ENCODE peak calls at places on chromosomes 7 and 10, in ten cellular contexts. G, V, N, J, B, X, C, Y, R and K are unnamed samples.

GRCh38 chr7:167976-168791 is 24.2 kb upstream of the FAM20C start:
- DNase-seq in G (no peak), V (no peak), N (no peak), J (no peak), B (no peak), X (no peak), C (no peak), Y (no peak), R (no peak), K (no peak)

GRCh38 chr7:154929006-154929726 is 73.8 kb downstream of the PAXIP1 start:
- DNase-seq in G (peak), V (no peak), N (no peak), J (no peak), B (no peak), X (peak), C (no peak), Y (no peak), R (no peak), K (no peak)

GRCh38 chr10:132541601-132542011 is 4.0 kb downstream of the INPP5A start:
- DNase-seq in G (no peak), V (no peak), N (no peak), J (no peak), B (no peak), X (no peak), C (no peak), Y (no peak), R (no peak), K (no peak)

GRCh38 chr10:88032566-88032965 is 169.1 kb downstream of the PTEN start:
- DNase-seq in G (no peak), V (no peak), N (no peak), J (no peak), B (no peak), X (no peak), C (peak), Y (no peak), R (peak), K (no peak)

GRCh38 chr7:117544061-117544460 is 64.2 kb downstream of the CFTR start:
- DNase-seq in G (no peak), V (no peak), N (no peak), J (no peak), B (no peak), X (no peak), C (no peak), Y (no peak), R (no peak), K (no peak)

GRCh38 chr7:157483515-157483914 is 146.7 kb downstream of the DNAJB6 start:
- DNase-seq in G (no peak), V (no peak), N (no peak), J (no peak), B (no peak), X (no peak), C (no peak), Y (no peak), R (no peak), K (no peak)

GRCh38 chr7:134613623-134614347 is 32.9 kb upstream of the BPGM start:
- DNase-seq in G (no peak), V (no peak), N (peak), J (no peak), B (no peak), X (no peak), C (peak), Y (no peak), R (peak), K (peak)

GRCh38 chr10:102422586-102423129 is 2.0 kb downstream of the FBXL15 start:
- DNase-seq in G (peak), V (peak), N (peak), J (peak), B (peak), X (no peak), C (no peak), Y (peak), R (peak), K (peak)

GRCh38 chr10:13371879-13372470 is 23.9 kb upstream of the SEPHS1 start:
- DNase-seq in G (peak), V (peak), N (peak), J (peak), B (peak), X (no peak), C (peak), Y (peak), R (peak), K (peak)

GRCh38 chr10:112361951-112362770 is 11.8 kb upstream of the ACSL5 start:
- DNase-seq in G (no peak), V (no peak), N (no peak), J (no peak), B (peak), X (peak), C (peak), Y (no peak), R (peak), K (peak)

GRCh38 chr7:136956232-136956631 is 87.8 kb downstream of the CHRM2 start:
- DNase-seq in G (no peak), V (no peak), N (no peak), J (no peak), B (no peak), X (no peak), C (no peak), Y (no peak), R (peak), K (no peak)

GRCh38 chr10:31157125-31157983 is 125.7 kb upstream of the ZNF438 start:
- DNase-seq in G (no peak), V (peak), N (no peak), J (no peak), B (peak), X (no peak), C (no peak), Y (no peak), R (peak), K (no peak)

GRCh38 chr10:29131952-29132820 is 156.7 kb upstream of the LYZL1 start:
- DNase-seq in G (peak), V (no peak), N (no peak), J (no peak), B (no peak), X (no peak), C (peak), Y (no peak), R (peak), K (no peak)

GRCh38 chr10:124176309-124177179 is 83.1 kb upstream of the CHST15 start:
- DNase-seq in G (no peak), V (no peak), N (no peak), J (no peak), B (no peak), X (peak), C (no peak), Y (peak), R (no peak), K (no peak)

GRCh38 chr7:128738570-128739047 is 550 bp upstream of the CALU start:
- DNase-seq in G (no peak), V (no peak), N (no peak), J (no peak), B (no peak), X (peak), C (no peak), Y (no peak), R (no peak), K (peak)

GRCh38 chr7:106717997-106718871 is 57.3 kb upstream of the CCDC71L start:
- DNase-seq in G (no peak), V (no peak), N (peak), J (peak), B (no peak), X (no peak), C (peak), Y (no peak), R (peak), K (no peak)

GRCh38 chr7:14504134-14504533 is 398.4 kb downstream of the DGKB start:
- DNase-seq in G (no peak), V (no peak), N (no peak), J (no peak), B (no peak), X (no peak), C (no peak), Y (no peak), R (no peak), K (no peak)

GRCh38 chr7:41828911-41829310 is 126.0 kb upstream of the INHBA start:
- DNase-seq in G (no peak), V (no peak), N (no peak), J (no peak), B (no peak), X (no peak), C (no peak), Y (no peak), R (no peak), K (no peak)

GRCh38 chr10:8255301-8255700 is 200.8 kb downstream of the GATA3 start:
- DNase-seq in G (no peak), V (no peak), N (no peak), J (no peak), B (no peak), X (no peak), C (no peak), Y (no peak), R (no peak), K (no peak)

GRCh38 chr10:62306663-62307062 is 38.0 kb upstream of the RTKN2 start:
- DNase-seq in G (no peak), V (no peak), N (no peak), J (no peak), B (no peak), X (no peak), C (no peak), Y (no peak), R (no peak), K (no peak)

GRCh38 chr10:133285217-133285616 is 8.5 kb upstream of the ADAM8 start:
- DNase-seq in G (no peak), V (no peak), N (no peak), J (no peak), B (no peak), X (no peak), C (no peak), Y (no peak), R (no peak), K (no peak)

GRCh38 chr7:50479743-50480517 is 29.8 kb upstream of the FIGNL1 start:
- DNase-seq in G (no peak), V (peak), N (no peak), J (no peak), B (no peak), X (no peak), C (no peak), Y (no peak), R (no peak), K (no peak)

DNA sequence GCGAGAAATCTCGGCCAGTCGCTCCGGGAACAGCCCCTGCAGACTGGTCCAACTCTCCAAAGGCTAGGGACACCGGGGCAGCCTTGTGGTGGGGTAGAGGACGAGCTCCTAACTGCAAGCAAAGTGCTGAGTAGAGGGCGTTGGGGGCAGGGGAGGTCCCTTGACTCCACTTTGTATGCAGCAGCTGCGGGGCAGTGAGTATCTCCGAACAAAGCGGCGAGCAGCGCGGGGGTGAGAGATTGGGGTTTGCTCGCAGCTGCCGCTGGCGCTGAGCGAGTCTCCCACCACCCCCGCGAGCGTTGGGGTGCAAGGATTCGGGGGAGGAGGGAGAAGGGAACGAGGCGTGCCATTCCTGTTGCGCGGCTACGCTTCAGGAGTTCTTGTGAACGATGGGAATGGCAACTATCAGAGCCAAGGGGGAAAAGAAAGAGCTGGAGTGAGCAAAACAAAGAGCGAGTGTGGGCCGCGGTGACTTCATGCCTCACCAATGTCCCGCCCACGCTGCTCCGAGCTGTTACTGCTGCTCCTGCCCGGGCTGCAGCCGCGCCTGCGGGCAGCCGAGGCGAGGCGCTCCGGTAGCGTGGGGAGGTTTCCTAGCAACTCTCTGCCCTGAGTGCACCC is 414 bp upstream of the ITGB8 start:
- DNase-seq in G (peak), V (peak), N (peak), J (no peak), B (peak), X (no peak), C (peak), Y (peak), R (peak), K (peak)
- TF ChIP-seq POLR2A in G (no peak), V (peak), N (no peak), J (peak), B (no peak), X (peak), C (peak), Y (peak), R (peak), K (no peak)

GRCh38 chr7:24816868-24817267 is 59.6 kb upstream of the GSDME start:
- DNase-seq in G (no peak), V (no peak), N (no peak), J (no peak), B (no peak), X (no peak), C (no peak), Y (no peak), R (no peak), K (no peak)

GRCh38 chr7:24820730-24821044 is 63.4 kb upstream of the GSDME start:
- DNase-seq in G (no peak), V (no peak), N (peak), J (no peak), B (no peak), X (no peak), C (peak), Y (no peak), R (no peak), K (no peak)

GRCh38 chr7:24821045-24821853 is 64.0 kb upstream of the GSDME start:
- DNase-seq in G (peak), V (no peak), N (peak), J (peak), B (peak), X (no peak), C (peak), Y (no peak), R (peak), K (peak)

GRCh38 chr7:24817339-24817738 is 60.1 kb upstream of the GSDME start:
- DNase-seq in G (no peak), V (no peak), N (no peak), J (no peak), B (no peak), X (no peak), C (no peak), Y (no peak), R (no peak), K (no peak)

DNA sequence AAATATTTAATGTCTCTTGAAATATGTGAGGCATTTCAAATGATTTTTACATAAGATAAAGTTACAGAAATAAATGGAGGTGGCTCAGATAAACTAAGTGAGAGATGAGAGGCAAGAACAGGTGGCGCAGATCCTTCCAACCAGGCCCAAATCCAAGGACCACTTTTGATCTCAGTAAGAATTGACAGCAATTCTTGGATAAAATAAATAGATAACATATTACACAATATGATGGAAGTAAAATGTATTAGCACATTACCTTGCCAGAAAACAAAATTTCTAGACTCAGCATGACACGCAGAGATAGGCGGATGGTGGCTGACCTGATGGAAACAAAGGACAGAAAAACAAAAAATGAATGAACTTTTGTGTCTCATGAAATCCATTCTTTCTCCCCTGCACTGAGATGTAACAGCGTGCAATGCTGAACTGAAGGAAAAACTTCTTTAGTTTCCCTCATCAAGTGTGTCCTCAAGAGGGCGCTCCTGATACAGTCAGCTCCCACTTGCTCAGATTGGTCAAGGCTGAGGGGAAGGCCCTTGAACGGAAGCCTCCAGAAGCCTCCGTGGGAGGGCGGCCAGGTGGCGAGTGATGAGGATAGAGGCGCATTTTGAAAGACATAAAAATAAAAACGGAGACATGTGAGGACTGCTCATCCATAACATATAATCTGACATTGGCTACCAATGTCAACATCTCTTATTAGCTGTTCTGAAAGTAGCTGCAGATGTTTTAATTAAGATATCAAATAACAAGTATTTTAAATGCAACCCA is 62.8 kb upstream of the GSDME start:
- DNase-seq in G (peak), V (peak), N (peak), J (peak), B (peak), X (peak), C (peak), Y (peak), R (peak), K (peak)
- TF ChIP-seq POLR2A in G (no peak), V (no peak), N (no peak), J (no peak), B (no peak), X (no peak), C (no peak), Y (no peak), R (no peak), K (no peak)

GRCh38 chr7:130903358-130903974 is 169.5 kb upstream of the KLF14 start:
- DNase-seq in G (no peak), V (no peak), N (peak), J (no peak), B (no peak), X (no peak), C (no peak), Y (no peak), R (peak), K (no peak)
- TF ChIP-seq POLR2A in G (peak), V (no peak), N (no peak), J (peak), B (no peak), X (no peak), C (no peak), Y (no peak), R (no peak), K (no peak)

GRCh38 chr7:27160546-27161213 is 4.2 kb upstream of the HOXA7 start:
- DNase-seq in G (peak), V (peak), N (peak), J (no peak), B (peak), X (no peak), C (peak), Y (peak), R (peak), K (peak)

GRCh38 chr7:27162930-27163775 is 2.2 kb downstream of the HOXA9 start:
- DNase-seq in G (no peak), V (no peak), N (no peak), J (no peak), B (no peak), X (no peak), C (no peak), Y (no peak), R (no peak), K (no peak)

GRCh38 chr7:27162548-27162848 is 2.8 kb downstream of the HOXA9 start:
- DNase-seq in G (no peak), V (no peak), N (no peak), J (no peak), B (no peak), X (no peak), C (no peak), Y (no peak), R (no peak), K (no peak)

GRCh38 chr7:27161214-27161720 is 4.1 kb downstream of the HOXA9 start:
- DNase-seq in G (no peak), V (no peak), N (no peak), J (no peak), B (peak), X (no peak), C (no peak), Y (no peak), R (no peak), K (no peak)

GRCh38 chr7:27161721-27162547 is 3.4 kb downstream of the HOXA9 start:
- DNase-seq in G (no peak), V (no peak), N (no peak), J (no peak), B (peak), X (no peak), C (no peak), Y (peak), R (no peak), K (no peak)
- TF ChIP-seq POLR2A in G (no peak), V (no peak), N (no peak), J (no peak), B (no peak), X (no peak), C (no peak), Y (no peak), R (no peak), K (no peak)

DNA sequence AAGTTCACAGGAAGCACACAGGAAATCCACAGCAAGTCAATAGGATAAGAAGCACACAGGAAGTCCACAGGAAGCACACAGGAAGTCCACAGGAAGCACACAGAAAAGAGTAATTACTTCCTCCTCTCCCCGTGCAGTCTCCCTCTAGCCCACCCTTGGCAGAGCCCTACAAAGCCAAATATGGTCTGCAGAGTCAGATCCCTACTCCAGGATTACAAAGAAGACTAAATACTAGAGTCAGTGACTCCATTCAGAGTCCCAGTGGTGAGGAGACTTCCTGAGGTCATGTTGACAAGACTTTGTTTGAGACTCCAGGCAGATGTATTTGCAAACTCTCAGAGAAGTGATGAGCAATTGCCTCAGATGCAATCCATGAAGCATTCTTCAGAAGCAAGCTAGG is 398.6 kb upstream of the AUTS2 start:
- DNase-seq in G (no peak), V (no peak), N (no peak), J (no peak), B (no peak), X (no peak), C (no peak), Y (no peak), R (no peak), K (no peak)
- TF ChIP-seq POLR2A in G (no peak), V (no peak), N (no peak), J (no peak), B (no peak), X (no peak), C (no peak), Y (no peak), R (no peak), K (no peak)

DNA sequence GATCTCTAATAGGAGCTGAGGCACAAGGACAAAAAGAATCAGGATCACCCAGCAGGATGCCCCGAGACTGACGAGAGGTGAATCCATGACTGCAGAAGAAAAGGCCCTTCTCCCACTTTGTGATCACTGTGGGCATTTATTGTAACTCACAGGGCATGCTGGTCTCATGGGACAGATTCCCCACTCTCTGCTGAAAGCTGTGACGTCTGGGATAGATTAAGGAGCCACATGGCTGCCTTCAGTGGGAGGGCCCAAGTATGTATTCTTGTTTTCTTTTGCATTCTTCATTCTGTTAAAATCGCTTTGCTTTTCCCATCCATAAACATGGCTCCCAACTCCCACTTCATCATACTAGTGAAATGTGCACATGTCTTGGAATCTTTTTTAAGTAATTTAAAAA is 67.3 kb downstream of the FAM107B start:
- DNase-seq in G (no peak), V (no peak), N (no peak), J (no peak), B (no peak), X (no peak), C (no peak), Y (no peak), R (no peak), K (no peak)
- TF ChIP-seq POLR2A in G (no peak), V (no peak), N (no peak), J (no peak), B (no peak), X (no peak), C (no peak), Y (no peak), R (no peak), K (no peak)